ENCODE peak calls at places on chromosomes 2 and 18, in seven cellular contexts. G is BE2C; S is CD4-positive, alpha-beta T cell; K is upper lobe of left lung; M is sigmoid colon; R is transverse colon; F is psoas muscle. A is an unnamed sample.

GRCh38 chr2:157898591-157898996 is 22.5 kb upstream of the ACVR1 start:
- DNase-seq in G (no peak), S (peak; percentile 53), K (no peak), M (peak; percentile 69), R (no peak), F (peak; percentile 25), A (peak; percentile 19)

GRCh38 chr2:38125830-38126229 is 49.9 kb upstream of the CYP1B1 start:
- DNase-seq in G (no peak), S (no peak), K (no peak), M (no peak), R (no peak), F (no peak), A (no peak)

GRCh38 chr18:76686737-76687231 is 135.6 kb upstream of the ZNF236 start:
- DNase-seq in G (peak; percentile 37), S (no peak), K (peak; percentile 48), M (peak; percentile 84), R (peak; percentile 52), F (peak; percentile 66), A (no peak)

GRCh38 chr2:40178171-40178778 is 273.6 kb downstream of the SLC8A1 start:
- DNase-seq in G (no peak), S (no peak), K (no peak), M (no peak), R (no peak), F (no peak), A (no peak)

GRCh38 chr2:152403395-152403794 is 68.4 kb downstream of the FMNL2 start:
- DNase-seq in G (no peak), S (no peak), K (no peak), M (no peak), R (no peak), F (no peak), A (no peak)

GRCh38 chr2:15984367-15985255 is 44.3 kb downstream of the MYCN start:
- DNase-seq in G (peak; percentile 100), S (no peak), K (peak; percentile 74), M (peak; percentile 68), R (no peak), F (peak; percentile 24), A (peak; percentile 21)

GRCh38 chr18:50629148-50629631 is 69.3 kb downstream of the MAPK4 start:
- DNase-seq in G (no peak), S (no peak), K (no peak), M (peak; percentile 53), R (no peak), F (no peak), A (no peak)

GRCh38 chr2:42973771-42974170 is 181.4 kb upstream of the HAAO start:
- DNase-seq in G (no peak), S (no peak), K (no peak), M (peak; percentile 73), R (no peak), F (no peak), A (no peak)

GRCh38 chr2:133326651-133327397 is 241.4 kb downstream of the NCKAP5 start:
- DNase-seq in G (no peak), S (no peak), K (no peak), M (no peak), R (no peak), F (no peak), A (no peak)

GRCh38 chr2:230907361-230908093 is 17.5 kb downstream of the GPR55 start:
- DNase-seq in G (no peak), S (no peak), K (no peak), M (peak; percentile 54), R (no peak), F (no peak), A (no peak)

GRCh38 chr2:27202829-27203228 is 9.0 kb upstream of the ATRAID start:
- DNase-seq in G (no peak), S (no peak), K (no peak), M (no peak), R (no peak), F (no peak), A (no peak)

GRCh38 chr2:239919779-239920545 is 105.2 kb downstream of the NDUFA10 start:
- DNase-seq in G (peak; percentile 2), S (no peak), K (no peak), M (no peak), R (no peak), F (no peak), A (no peak)
- H3K9me3 ChIP-seq in G (peaks cover 8% of the 10 kb centered on the region), S (peaks cover 34% of the 10 kb centered on the region), K (peaks cover 27% of the 10 kb centered on the region), M (peaks cover 11% of the 10 kb centered on the region), R (peaks cover 11% of the 10 kb centered on the region), F (no peaks in the 10 kb centered on the region), A (no peaks in the 10 kb centered on the region)

GRCh38 chr2:2716771-2717170 is 385.7 kb upstream of the MYT1L start:
- DNase-seq in G (no peak), S (no peak), K (no peak), M (no peak), R (no peak), F (no peak), A (no peak)
- TF ChIP-seq CTCF in G (no peak), S (no peak), K (no peak), M (no peak), R (no peak), F (no peak), A (no peak)

DNA sequence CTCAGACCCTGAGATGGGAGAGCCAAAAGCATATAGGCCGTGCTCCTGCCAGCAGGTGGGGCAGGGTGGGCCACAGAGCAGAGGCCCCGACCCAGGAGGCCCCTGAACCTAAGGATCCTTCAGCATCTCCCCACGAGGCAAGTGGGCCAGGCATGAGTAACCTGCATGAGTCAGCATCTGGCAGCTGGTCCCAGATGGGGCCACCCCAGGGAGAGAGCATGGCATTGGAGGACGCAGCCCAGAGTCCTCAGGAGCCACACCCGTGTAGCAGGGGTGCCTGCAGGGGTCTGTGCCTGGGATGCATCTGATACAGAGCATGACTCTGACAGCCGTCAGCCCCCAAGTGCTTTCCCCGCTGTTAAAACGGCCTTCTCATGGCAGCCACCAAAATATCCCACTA is 185.6 kb upstream of the SALL3 start:
- DNase-seq in G (no peak), S (no peak), K (no peak), M (peak; percentile 36), R (no peak), F (no peak), A (no peak)
- H3K9me3 ChIP-seq in G (no peaks in the 10 kb centered on the region), S (no peaks in the 10 kb centered on the region), K (no peaks in the 10 kb centered on the region), M (no peaks in the 10 kb centered on the region), R (no peaks in the 10 kb centered on the region), F (no peaks in the 10 kb centered on the region), A (no peaks in the 10 kb centered on the region)

GRCh38 chr18:34709104-34709503 is 994 bp upstream of the DTNA start:
- DNase-seq in G (no peak), S (no peak), K (no peak), M (peak; percentile 76), R (no peak), F (peak; percentile 27), A (peak; percentile 39)
- TF ChIP-seq CTCF in G (no peak), S (no peak), K (no peak), M (no peak), R (no peak), F (no peak), A (no peak)

GRCh38 chr2:173296235-173296634 is 58.4 kb upstream of the CDCA7 start:
- DNase-seq in G (no peak), S (no peak), K (no peak), M (no peak), R (no peak), F (no peak), A (no peak)
- H3K9me3 ChIP-seq in G (no peaks in the 10 kb centered on the region), S (peaks cover 20% of the 10 kb centered on the region), K (peaks cover 32% of the 10 kb centered on the region), M (no peaks in the 10 kb centered on the region), R (peaks cover 36% of the 10 kb centered on the region), F (peaks cover 3% of the 10 kb centered on the region), A (no peaks in the 10 kb centered on the region)

GRCh38 chr2:51027968-51028367 is 4.0 kb downstream of the NRXN1 start:
- DNase-seq in G (no peak), S (no peak), K (peak; percentile 74), M (no peak), R (no peak), F (no peak), A (no peak)
- TF ChIP-seq CTCF in G (no peak), S (no peak), K (no peak), M (no peak), R (no peak), F (no peak), A (no peak)

DNA sequence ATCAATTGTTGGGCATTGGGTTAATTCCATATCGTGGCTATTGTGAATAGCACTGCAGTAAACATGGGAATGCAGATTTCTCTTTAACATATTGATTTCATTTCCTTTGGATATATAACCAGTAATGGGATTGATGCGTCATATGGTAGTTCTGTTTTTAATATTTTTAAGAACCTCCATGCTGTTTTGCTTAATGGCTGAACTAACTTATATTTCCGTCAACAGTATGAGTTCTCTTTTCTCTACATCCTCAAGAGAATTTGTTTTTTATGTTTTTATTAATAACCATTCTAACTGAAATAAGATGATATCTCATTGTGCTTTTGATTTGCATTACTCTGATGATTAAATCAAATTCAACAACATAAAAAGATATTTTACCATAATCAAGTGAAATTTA is 228.5 kb upstream of the FSIP2 start:
- DNase-seq in G (no peak), S (no peak), K (no peak), M (no peak), R (no peak), F (no peak), A (no peak)
- H3K9me3 ChIP-seq in G (no peaks in the 10 kb centered on the region), S (peaks cover 26% of the 10 kb centered on the region), K (peaks cover 47% of the 10 kb centered on the region), M (no peaks in the 10 kb centered on the region), R (peaks cover 50% of the 10 kb centered on the region), F (peaks cover 50% of the 10 kb centered on the region), A (no peaks in the 10 kb centered on the region)

DNA sequence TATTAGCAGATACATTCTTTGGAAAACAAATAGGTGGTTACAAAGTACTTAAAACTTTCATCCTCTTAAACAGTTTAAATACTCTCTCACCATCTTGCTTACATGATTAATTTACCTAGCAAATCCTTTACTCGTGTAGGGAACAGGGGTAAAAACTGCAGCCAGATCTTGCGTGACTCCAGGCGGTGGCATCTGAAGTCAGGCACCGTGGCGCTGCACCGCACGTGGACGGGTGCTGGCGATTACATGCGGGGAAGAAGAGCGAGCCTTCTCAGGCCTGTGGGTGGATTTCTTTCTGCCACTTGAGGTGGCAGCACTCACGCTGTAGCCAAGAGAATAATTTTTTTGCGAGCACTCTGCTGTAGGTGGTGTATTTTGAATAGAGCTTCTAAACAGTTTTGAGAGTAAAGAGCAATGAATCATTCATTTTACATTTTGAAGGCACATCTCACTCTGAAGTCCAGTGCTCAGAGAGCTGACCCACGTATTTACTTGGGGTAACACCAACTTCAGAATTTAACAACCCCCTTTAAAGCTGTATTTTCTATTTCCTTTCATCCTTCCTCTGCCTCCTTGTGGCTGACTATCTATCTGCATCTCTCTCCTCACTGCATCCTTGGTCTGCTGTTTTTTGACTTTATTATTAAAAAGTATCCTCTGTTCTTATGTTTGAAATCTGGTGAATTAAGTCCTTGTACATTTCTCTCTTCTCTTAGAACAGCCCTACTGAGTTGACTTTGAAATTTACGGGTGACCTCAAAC is 68.9 kb downstream of the EPAS1 start:
- DNase-seq in G (no peak), S (no peak), K (no peak), M (no peak), R (no peak), F (no peak), A (no peak)
- TF ChIP-seq CTCF in G (peak; percentile 68), S (no peak), K (peak; percentile 42), M (peak; percentile 34), R (peak; percentile 35), F (peak; percentile 26), A (no peak)

DNA sequence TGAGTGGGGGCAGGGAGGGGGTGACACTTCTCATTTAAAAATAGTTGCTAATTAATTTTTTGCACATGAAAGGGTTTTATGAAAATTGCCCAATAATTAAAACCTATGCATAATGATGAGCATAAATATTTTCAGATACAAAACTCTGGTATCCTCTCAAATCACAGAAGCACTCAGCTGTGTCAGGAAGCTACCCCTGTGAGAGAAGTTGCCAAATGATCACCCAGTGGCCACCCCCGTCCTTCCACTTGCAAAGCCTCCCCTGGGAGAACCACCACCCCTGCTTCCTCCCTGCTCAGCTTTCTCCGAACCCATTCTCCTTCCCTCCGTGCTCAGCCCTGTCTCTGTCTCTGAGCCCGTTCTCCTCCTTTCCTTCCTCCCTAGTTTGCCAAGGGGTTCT is 400.2 kb upstream of the SALL3 start:
- DNase-seq in G (no peak), S (no peak), K (no peak), M (no peak), R (no peak), F (no peak), A (no peak)
- H3K9me3 ChIP-seq in G (no peaks in the 10 kb centered on the region), S (peaks cover 3% of the 10 kb centered on the region), K (no peaks in the 10 kb centered on the region), M (no peaks in the 10 kb centered on the region), R (peaks cover 3% of the 10 kb centered on the region), F (no peaks in the 10 kb centered on the region), A (no peaks in the 10 kb centered on the region)